ENCODE peak calls at places on chromosome 21, in four cellular contexts. One of them, this sample, is unnamed. For H3K4me1, the result is how much of the 10 kb centered on the place peaks cover.

GRCh38 chr21:39314155-39315027 is 959 bp upstream of the BRWD1 start:
- DNase-seq in neuronal stem cell: no peak
- DNase-seq in CD4-positive, CD25-positive, alpha-beta regulatory T cell: peak
- DNase-seq in adrenal gland: peak
- DNase-seq in this sample: peak

GRCh38 chr21:8990326-8991087 is 1530.9 kb upstream of the TPTE start:
- DNase-seq in adrenal gland: no peak
- DNase-seq in CD4-positive, CD25-positive, alpha-beta regulatory T cell: no peak
- DNase-seq in neuronal stem cell: no peak
- DNase-seq in this sample: no peak

GRCh38 chr21:41808094-41808493 is 41.2 kb upstream of the RIPK4 start:
- DNase-seq in adrenal gland: no peak
- DNase-seq in CD4-positive, CD25-positive, alpha-beta regulatory T cell: no peak
- DNase-seq in neuronal stem cell: no peak
- DNase-seq in this sample: no peak

GRCh38 chr21:25956993-25957714 is 213.4 kb downstream of the APP start:
- DNase-seq in CD4-positive, CD25-positive, alpha-beta regulatory T cell: no peak
- DNase-seq in adrenal gland: peak
- DNase-seq in neuronal stem cell: no peak
- DNase-seq in this sample: no peak

GRCh38 chr21:26055010-26055409 is 115.6 kb downstream of the APP start:
- DNase-seq in adrenal gland: no peak
- DNase-seq in CD4-positive, CD25-positive, alpha-beta regulatory T cell: no peak
- DNase-seq in neuronal stem cell: no peak
- DNase-seq in this sample: no peak

GRCh38 chr21:34790834-34791233 is 122.0 kb downstream of the CLIC6 start:
- DNase-seq in neuronal stem cell: no peak
- DNase-seq in CD4-positive, CD25-positive, alpha-beta regulatory T cell: no peak
- DNase-seq in adrenal gland: no peak
- DNase-seq in this sample: no peak

GRCh38 chr21:18772404-18772803 is 368.8 kb upstream of the TMPRSS15 start:
- DNase-seq in adrenal gland: no peak
- DNase-seq in CD4-positive, CD25-positive, alpha-beta regulatory T cell: no peak
- DNase-seq in neuronal stem cell: no peak
- DNase-seq in this sample: no peak

GRCh38 chr21:41411449-41412089 is 14.5 kb upstream of the MX1 start:
- DNase-seq in CD4-positive, CD25-positive, alpha-beta regulatory T cell: peak
- DNase-seq in neuronal stem cell: no peak
- DNase-seq in adrenal gland: peak
- DNase-seq in this sample: no peak

GRCh38 chr21:33848252-33848953 is 67.2 kb downstream of the ATP5PO start:
- DNase-seq in neuronal stem cell: no peak
- DNase-seq in adrenal gland: no peak
- DNase-seq in CD4-positive, CD25-positive, alpha-beta regulatory T cell: no peak
- DNase-seq in this sample: no peak

GRCh38 chr21:25456672-25457071 is 150.6 kb downstream of the MRPL39 start:
- DNase-seq in neuronal stem cell: no peak
- DNase-seq in CD4-positive, CD25-positive, alpha-beta regulatory T cell: peak
- DNase-seq in adrenal gland: no peak
- DNase-seq in this sample: no peak

GRCh38 chr21:37463083-37463780 is 96.7 kb downstream of the DYRK1A start:
- DNase-seq in adrenal gland: no peak
- DNase-seq in CD4-positive, CD25-positive, alpha-beta regulatory T cell: peak
- DNase-seq in neuronal stem cell: no peak
- DNase-seq in this sample: peak

GRCh38 chr21:35616090-35616489 is 444.2 kb downstream of the SETD4 start:
- DNase-seq in CD4-positive, CD25-positive, alpha-beta regulatory T cell: peak
- DNase-seq in adrenal gland: no peak
- DNase-seq in neuronal stem cell: no peak
- DNase-seq in this sample: peak

GRCh38 chr21:37237764-37238163 is 29.4 kb downstream of the VPS26C start:
- DNase-seq in neuronal stem cell: no peak
- DNase-seq in adrenal gland: no peak
- DNase-seq in CD4-positive, CD25-positive, alpha-beta regulatory T cell: peak
- DNase-seq in this sample: no peak

GRCh38 chr21:14500873-14501272 is 45.2 kb downstream of the SAMSN1 start:
- DNase-seq in neuronal stem cell: no peak
- DNase-seq in CD4-positive, CD25-positive, alpha-beta regulatory T cell: no peak
- DNase-seq in adrenal gland: no peak
- DNase-seq in this sample: no peak

GRCh38 chr21:41623945-41624344 is 116.0 kb upstream of the TMPRSS2 start:
- DNase-seq in neuronal stem cell: no peak
- DNase-seq in CD4-positive, CD25-positive, alpha-beta regulatory T cell: no peak
- DNase-seq in adrenal gland: no peak
- DNase-seq in this sample: no peak

DNA sequence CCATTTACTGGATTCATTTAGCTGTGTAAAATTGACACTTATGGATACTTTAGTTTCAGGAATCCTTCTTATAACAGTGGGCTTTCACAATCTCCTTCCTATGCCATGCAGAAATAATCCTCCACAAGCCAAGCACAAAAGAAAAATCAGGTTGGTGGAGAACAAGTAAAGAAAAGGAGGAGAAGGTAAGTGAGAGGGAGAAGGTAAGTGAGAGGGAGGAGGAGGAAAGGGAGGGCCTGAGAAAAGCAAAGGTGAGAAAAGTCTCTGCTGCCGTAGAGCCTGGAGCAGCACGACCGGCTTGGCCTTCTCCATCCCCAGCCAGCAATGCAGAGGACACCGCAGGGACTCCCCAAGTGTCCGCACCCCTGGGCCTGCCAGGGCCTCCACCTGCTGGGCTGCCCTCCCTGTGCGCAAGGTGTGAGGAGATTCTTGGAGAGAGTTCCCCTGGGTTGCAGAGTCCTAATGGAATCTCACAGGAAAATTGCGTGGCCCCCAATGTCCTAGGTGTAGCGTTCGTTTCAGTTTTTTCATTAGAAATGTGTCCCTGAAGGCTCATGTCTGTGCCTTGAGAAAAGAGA is 39.0 kb downstream of the PRMT2 start:
- DNase-seq in neuronal stem cell: no peak
- DNase-seq in CD4-positive, CD25-positive, alpha-beta regulatory T cell: no peak
- DNase-seq in adrenal gland: no peak
- DNase-seq in this sample: no peak
- H3K27ac ChIP-seq in neuronal stem cell: no peak
- H3K27ac ChIP-seq in CD4-positive, CD25-positive, alpha-beta regulatory T cell: no peak
- H3K27ac ChIP-seq in adrenal gland: no peak
- H3K27ac ChIP-seq in this sample: no peak

DNA sequence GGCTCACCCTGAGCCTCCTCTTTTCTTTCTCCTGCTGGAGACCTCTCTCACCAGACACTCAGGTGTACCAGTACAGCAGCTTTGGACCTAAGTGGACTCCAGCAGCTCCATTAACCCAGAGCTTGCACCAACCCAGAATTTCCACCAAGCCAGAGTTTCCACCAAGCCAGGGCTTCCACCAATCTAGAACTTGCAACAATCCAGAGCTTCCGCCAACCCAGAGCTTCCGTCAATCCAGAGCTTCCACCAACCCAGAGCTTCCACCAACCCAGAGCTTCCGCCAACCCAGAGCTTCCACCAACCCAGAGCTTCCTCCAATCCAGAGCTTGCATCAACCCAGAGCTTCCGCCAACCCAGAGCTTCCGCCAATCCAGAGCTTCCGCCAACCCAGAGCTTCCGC is 23.2 kb downstream of the CRYAA start:
- DNase-seq in neuronal stem cell: no peak
- DNase-seq in adrenal gland: no peak
- DNase-seq in CD4-positive, CD25-positive, alpha-beta regulatory T cell: no peak
- DNase-seq in this sample: no peak
- H3K4me1 ChIP-seq in neuronal stem cell: under half
- H3K4me1 ChIP-seq in adrenal gland: under half
- H3K4me1 ChIP-seq in CD4-positive, CD25-positive, alpha-beta regulatory T cell: under half
- H3K4me1 ChIP-seq in this sample: under half

DNA sequence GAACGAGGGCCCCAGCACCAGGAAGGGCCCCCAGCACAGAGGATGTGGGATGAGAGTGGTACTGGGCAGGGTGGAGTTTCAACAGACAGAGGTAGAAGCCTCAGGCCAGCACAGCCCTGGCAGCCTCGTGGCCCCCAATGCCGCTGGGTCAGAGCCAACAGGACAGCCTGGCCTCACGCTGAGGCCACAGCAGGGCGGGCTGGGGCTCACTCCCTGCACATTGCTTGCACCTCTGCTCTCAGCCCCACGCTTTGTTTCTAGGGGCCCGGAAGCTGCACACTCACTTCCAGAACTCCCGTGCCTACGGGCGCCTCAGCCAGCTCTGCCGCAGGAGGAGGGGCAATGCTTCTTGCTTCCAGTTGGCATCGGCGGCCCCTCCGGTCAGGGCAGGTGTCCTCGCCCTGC is 72.9 kb downstream of the SIK1 start:
- DNase-seq in adrenal gland: no peak
- DNase-seq in neuronal stem cell: no peak
- DNase-seq in CD4-positive, CD25-positive, alpha-beta regulatory T cell: peak
- DNase-seq in this sample: no peak
- H3K27ac ChIP-seq in adrenal gland: no peak
- H3K27ac ChIP-seq in neuronal stem cell: no peak
- H3K27ac ChIP-seq in CD4-positive, CD25-positive, alpha-beta regulatory T cell: no peak
- H3K27ac ChIP-seq in this sample: no peak

GRCh38 chr21:44460441-44460755 is 5.1 kb downstream of the LRRC3 start:
- DNase-seq in neuronal stem cell: no peak
- DNase-seq in CD4-positive, CD25-positive, alpha-beta regulatory T cell: no peak
- DNase-seq in adrenal gland: no peak
- DNase-seq in this sample: no peak
- H3K4me1 ChIP-seq in neuronal stem cell: under half
- H3K4me1 ChIP-seq in CD4-positive, CD25-positive, alpha-beta regulatory T cell: under half
- H3K4me1 ChIP-seq in adrenal gland: under half
- H3K4me1 ChIP-seq in this sample: under half

This sample was measured in cardiac muscle cell.